ENCODE peak calls at places on chromosomes 12 and 14, in four cellular contexts. C is GM23338, Z is heart right ventricle, S is bronchial epithelial cell. W is an unnamed sample.

GRCh38 chr14:74962059-74962458 is 6.7 kb upstream of the PGF start:
- DNase-seq in Z (no peak), S (no peak), C (no peak), W (no peak)

GRCh38 chr12:28755027-28755426 is 394.1 kb upstream of the FAR2 start:
- DNase-seq in C (no peak), S (no peak), Z (no peak), W (no peak)

GRCh38 chr12:6363330-6364036 is 11.9 kb downstream of the SCNN1A start:
- DNase-seq in Z (peak), C (peak), S (peak), W (no peak)

GRCh38 chr12:62600038-62600437 is 133.4 kb downstream of the MON2 start:
- DNase-seq in S (no peak), C (peak), Z (no peak), W (no peak)

GRCh38 chr14:23610815-23611289 is 25.3 kb upstream of the DHRS2 start:
- DNase-seq in S (no peak), C (no peak), Z (no peak), W (no peak)

GRCh38 chr12:69440016-69440415 is 30.2 kb upstream of the FRS2 start:
- DNase-seq in S (peak), Z (no peak), C (no peak), W (no peak)

GRCh38 chr14:51277753-51278415 is 37.8 kb downstream of the TMX1 start:
- DNase-seq in S (no peak), Z (no peak), C (no peak), W (no peak)

GRCh38 chr12:120588371-120588770 is 7.2 kb upstream of the POP5 start:
- DNase-seq in Z (no peak), C (no peak), S (no peak), W (no peak)

GRCh38 chr12:101172316-101172715 is 37.7 kb downstream of the SLC5A8 start:
- DNase-seq in Z (no peak), S (peak), C (peak), W (peak)

GRCh38 chr12:107415834-107416233 is 269.8 kb upstream of the PWP1 start:
- DNase-seq in Z (no peak), S (no peak), C (no peak), W (peak)

GRCh38 chr14:30614155-30614554 is 8.0 kb upstream of the SCFD1 start:
- DNase-seq in Z (no peak), S (no peak), C (no peak), W (no peak)

GRCh38 chr14:90382491-90383125 is 14.2 kb upstream of the CALM1 start:
- DNase-seq in S (peak), C (peak), Z (peak), W (peak)

GRCh38 chr14:97106166-97106565 is 309.0 kb downstream of the VRK1 start:
- DNase-seq in S (no peak), C (peak), Z (no peak), W (no peak)

GRCh38 chr14:29521526-29522137 is 406.0 kb downstream of the PRKD1 start:
- DNase-seq in Z (no peak), C (peak), S (peak), W (no peak)

GRCh38 chr12:115357681-115358080 is 673.7 kb upstream of the TBX3 start:
- DNase-seq in S (no peak), Z (no peak), C (no peak), W (no peak)

GRCh38 chr12:115362319-115362976 is 678.5 kb upstream of the TBX3 start:
- DNase-seq in C (no peak), S (no peak), Z (no peak), W (no peak)
- TF ChIP-seq CTCF in C (peak), S (no peak), Z (no peak), W (peak)

GRCh38 chr12:42085596-42085995 is 59.1 kb downstream of the GXYLT1 start:
- DNase-seq in Z (no peak), C (no peak), S (no peak), W (no peak)

GRCh38 chr12:42091769-42092168 is 52.9 kb downstream of the GXYLT1 start:
- DNase-seq in S (peak), C (no peak), Z (no peak), W (no peak)

GRCh38 chr12:42090899-42091298 is 53.8 kb downstream of the GXYLT1 start:
- DNase-seq in C (peak), S (peak), Z (no peak), W (peak)

GRCh38 chr12:42084522-42084921 is 60.2 kb downstream of the GXYLT1 start:
- DNase-seq in Z (no peak), C (no peak), S (no peak), W (no peak)

GRCh38 chr12:42086021-42086420 is 58.7 kb downstream of the GXYLT1 start:
- DNase-seq in Z (no peak), S (no peak), C (no peak), W (no peak)
- H3K4me3 ChIP-seq in Z (no peak), S (no peak), C (no peak), W (no peak)

DNA sequence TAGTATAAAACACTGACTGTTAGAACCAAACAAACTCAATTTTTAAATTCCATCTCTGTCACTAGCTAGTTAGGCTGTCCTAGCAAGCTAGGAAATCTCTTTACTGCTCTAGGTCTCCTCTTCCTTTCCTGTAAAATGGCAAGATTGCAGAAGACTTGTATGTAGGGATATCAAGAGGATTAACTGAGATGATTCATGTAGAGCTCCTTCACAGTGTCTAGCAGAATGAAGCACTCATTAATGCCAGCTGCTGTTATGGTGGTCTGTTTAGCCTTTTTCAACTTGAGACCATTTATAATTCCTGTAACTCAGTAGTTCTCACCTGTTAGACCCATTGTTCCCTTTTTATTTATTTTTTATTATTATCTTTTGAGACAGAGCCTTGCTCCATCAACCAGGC is 67.8 kb upstream of the KCNH3 start:
- DNase-seq in Z (no peak), S (peak), C (no peak), W (no peak)
- TF ChIP-seq CTCF in Z (no peak), S (no peak), C (no peak), W (no peak)

DNA sequence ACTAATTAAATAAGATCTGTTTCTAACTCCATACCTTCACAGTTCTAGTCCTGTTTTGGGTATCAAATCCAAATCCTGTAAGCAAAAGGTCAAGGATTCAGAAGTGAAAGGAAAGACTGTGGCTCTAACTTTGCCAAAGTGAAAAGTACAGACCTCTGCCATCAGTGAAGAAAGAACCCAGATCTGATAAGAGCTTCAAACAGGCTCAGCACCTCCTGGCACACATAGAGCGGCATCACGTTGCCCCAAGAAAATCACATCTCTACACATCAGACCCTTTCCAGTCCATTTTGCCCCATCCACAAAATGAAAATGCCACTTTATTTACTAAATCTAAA is 23.2 kb downstream of the CLIP1 start:
- DNase-seq in S (no peak), Z (no peak), C (no peak), W (no peak)
- H3K4me3 ChIP-seq in S (no peak), Z (peak), C (no peak), W (no peak)

DNA sequence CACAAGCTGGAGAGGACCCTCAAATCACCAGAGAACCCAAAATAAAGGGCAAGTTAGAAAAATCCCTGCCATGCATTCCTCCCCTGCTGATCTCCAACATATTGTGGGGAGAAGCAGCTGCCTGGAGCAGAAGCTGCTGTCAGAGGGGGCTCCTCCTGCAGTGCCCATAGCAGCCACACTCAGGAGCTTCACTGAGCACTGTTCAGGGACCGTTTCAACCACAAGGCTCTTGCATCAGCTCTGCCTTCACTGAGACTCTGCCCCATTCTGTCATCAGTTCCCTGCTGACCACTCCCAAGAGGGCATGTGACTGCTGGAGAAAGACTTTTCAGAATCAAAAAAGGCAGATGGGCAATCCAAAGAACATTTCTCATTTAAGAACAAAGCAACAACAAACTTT is 392.7 kb downstream of the GALC start:
- DNase-seq in C (no peak), S (no peak), Z (no peak), W (no peak)
- TF ChIP-seq CTCF in C (no peak), S (no peak), Z (no peak), W (no peak)

DNA sequence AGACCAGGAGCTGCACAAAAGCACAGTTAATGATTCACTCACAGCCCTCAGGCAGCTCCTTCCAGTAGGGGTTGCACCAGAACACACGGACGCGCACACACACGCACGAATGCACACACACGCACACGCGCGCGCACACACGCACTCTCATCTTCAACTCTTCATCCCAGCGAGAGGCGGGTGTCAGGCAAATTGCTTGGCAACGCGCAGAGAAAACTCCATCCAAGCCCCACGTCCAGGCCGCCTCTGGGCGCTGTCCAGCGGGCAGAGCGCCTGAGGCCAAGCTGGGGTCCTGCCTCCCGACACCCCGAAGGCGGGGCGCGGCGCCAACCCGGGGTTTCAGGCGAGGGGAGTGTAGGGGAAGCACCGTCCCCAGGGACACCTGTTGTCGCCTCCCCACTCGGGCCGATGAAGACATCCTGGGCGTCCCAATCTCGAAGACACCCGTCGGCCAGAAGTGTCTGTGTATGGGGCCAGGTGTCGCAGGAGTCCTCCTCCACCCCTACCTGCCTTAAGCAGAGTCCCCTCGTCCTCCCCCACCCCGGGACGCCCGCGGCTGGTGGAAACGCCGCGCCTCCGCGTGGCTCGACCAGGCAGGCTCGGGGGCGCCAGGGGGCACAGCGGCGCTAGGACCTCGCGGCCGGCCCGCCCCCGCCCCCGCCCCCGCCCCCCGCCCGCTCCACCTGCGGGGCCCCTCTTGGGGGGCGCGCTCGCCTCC is 35.6 kb upstream of the STON2 start:
- DNase-seq in S (peak), C (peak), Z (peak), W (no peak)
- H3K4me3 ChIP-seq in S (peak), C (peak), Z (peak), W (no peak)

DNA sequence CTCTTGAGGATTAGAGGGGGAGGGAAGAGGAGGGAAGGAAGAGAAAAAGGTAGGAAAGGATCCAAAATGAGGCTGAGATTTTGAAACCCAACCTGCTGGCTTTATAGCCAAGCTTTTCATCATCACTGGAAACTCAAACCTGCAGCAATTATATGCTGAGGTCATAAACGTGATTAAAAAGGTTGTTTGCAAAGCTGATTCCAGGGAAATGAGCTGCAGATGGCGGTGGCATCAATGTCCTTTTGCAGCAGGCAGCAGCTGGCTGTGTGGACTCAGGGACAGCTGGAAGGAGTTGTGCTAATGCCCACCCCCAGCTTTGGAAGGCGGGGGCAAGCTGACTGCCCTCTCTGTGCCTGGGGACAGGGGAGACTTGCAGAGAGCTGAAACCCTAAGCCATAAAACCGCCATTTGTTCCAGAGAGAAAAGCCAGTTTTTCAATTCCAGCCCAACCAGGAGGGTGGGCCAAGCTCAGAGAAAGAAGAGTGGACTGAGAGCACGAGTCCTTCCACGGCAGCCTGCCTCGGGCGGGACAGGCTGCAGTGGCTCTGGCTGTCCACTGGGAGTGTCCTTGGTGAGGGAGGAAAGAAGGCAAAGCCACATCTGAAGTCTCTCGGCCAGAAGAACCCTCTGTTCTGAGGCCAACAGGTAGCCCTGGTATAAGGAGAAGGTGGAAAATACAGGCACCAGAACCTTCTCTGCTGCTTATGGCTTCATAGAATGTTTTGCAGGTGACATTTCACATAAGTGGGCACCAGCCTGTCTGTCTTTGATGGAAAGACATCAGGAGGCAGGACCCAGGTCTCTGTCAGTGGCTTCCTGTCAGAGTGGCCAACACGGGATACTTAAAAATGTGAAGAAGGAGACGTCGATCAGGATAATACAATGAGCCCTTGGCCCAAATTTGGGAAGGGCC is 90.7 kb downstream of the SINHCAF start:
- DNase-seq in Z (peak), C (peak), S (no peak), W (no peak)
- TF ChIP-seq CTCF in Z (peak), C (peak), S (peak), W (peak)

DNA sequence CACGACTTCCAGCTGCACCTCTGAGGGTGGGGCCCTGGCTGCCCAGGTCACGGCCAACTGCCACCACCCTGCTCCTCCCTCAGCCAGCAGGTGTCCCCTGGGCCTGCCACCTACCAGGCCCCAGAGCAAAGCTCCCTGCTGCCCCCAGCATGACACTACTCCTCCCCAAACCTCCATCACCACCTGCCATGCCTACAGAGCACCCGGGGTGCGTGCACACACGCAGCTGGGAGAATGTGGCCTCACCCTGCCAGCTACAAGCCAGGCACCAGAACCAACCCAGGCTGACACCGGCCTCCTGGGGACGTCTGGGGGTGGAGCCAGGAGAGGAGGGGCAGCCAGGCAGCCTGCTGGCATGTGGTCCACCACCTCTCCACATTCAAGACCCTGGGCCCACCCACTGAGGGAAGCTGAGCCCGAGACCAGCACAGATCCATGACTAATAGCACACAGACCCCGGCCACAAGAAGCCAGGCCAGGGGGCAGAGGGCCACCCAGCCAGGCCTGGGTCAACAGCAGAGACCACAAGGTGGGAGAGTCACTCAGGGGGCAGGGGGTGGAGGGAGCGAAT is 3.4 kb downstream of the JAG2 start:
- DNase-seq in C (no peak), S (no peak), Z (no peak), W (no peak)
- H3K4me3 ChIP-seq in C (no peak), S (peak), Z (peak), W (no peak)

GRCh38 chr14:60561845-60562746 is 53.1 kb downstream of the SIX6 start:
- DNase-seq in S (peak), C (peak), Z (peak), W (peak)
- TF ChIP-seq CTCF in S (peak), C (peak), Z (peak), W (peak)

W was measured in AG09309.